ENCODE peak calls at places on chromosome 4, in eight cellular contexts. V, S, K, U, L, W, N and T are unnamed samples.

GRCh38 chr4:84804126-84804525 is 162.4 kb downstream of the WDFY3 start:
- DNase-seq in V (no peak), S (no peak), K (peak; percentile 63), U (no peak), L (no peak), W (no peak), N (no peak), T (no peak)

GRCh38 chr4:100935090-100935489 is 412.2 kb downstream of the PPP3CA start:
- DNase-seq in V (peak; percentile 21), S (no peak), K (peak; percentile 19), U (no peak), L (no peak), W (peak; percentile 35), N (peak; percentile 9), T (no peak)

GRCh38 chr4:102501635-102502382 is 650 bp downstream of the NFKB1 start:
- DNase-seq in V (peak; percentile 78), S (peak; percentile 89), K (peak; percentile 87), U (peak; percentile 55), L (peak; percentile 76), W (peak; percentile 83), N (peak; percentile 84), T (peak; percentile 73)

GRCh38 chr4:19756661-19757060 is 495.0 kb upstream of the SLIT2 start:
- DNase-seq in V (no peak), S (no peak), K (no peak), U (no peak), L (no peak), W (no peak), N (no peak), T (no peak)

GRCh38 chr4:25969374-25969773 is 55.4 kb downstream of the SMIM20 start:
- DNase-seq in V (no peak), S (no peak), K (no peak), U (no peak), L (no peak), W (no peak), N (no peak), T (no peak)

GRCh38 chr4:137583650-137584049 is 51.4 kb upstream of the PCDH18 start:
- DNase-seq in V (no peak), S (no peak), K (no peak), U (no peak), L (no peak), W (no peak), N (no peak), T (no peak)

GRCh38 chr4:134132086-134132783 is 69.4 kb downstream of the PABPC4L start:
- DNase-seq in V (no peak), S (no peak), K (no peak), U (no peak), L (no peak), W (peak; percentile 10), N (no peak), T (no peak)

GRCh38 chr4:26574563-26574962 is 9.3 kb upstream of the TBC1D19 start:
- DNase-seq in V (no peak), S (no peak), K (no peak), U (no peak), L (no peak), W (no peak), N (no peak), T (no peak)

GRCh38 chr4:15303052-15303641 is 124.7 kb upstream of the C1QTNF7 start:
- DNase-seq in V (no peak), S (no peak), K (peak; percentile 89), U (no peak), L (no peak), W (peak; percentile 55), N (no peak), T (no peak)

DNA sequence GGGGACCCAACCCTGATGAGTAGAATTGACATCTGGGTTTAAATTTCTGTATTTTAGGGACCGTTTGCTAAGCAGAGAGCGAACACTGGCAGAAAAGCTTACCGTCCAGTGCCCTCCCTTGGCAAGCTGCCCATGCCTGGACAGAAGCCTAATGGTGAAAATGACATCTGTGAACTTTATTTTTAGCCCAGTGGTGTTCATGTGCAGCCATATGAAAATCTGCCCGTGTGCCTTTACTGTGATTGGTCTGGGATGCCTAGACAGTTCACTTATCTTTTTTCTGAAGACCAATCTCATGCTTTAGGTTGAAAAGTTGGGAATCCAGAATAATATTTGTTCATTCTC is 1.1 kb downstream of the STBD1 start:
- DNase-seq in V (no peak), S (no peak), K (peak; percentile 26), U (no peak), L (peak; percentile 54), W (no peak), N (peak; percentile 68), T (no peak)
- H3K27ac ChIP-seq in V (no peak overlapping the region), S (peak overlapping the region; percentile 92), K (no peak overlapping the region), U (no peak overlapping the region), L (peak overlapping the region; percentile 92), W (peak overlapping the region; percentile 97), N (peak overlapping the region; percentile 92), T (no peak overlapping the region)

DNA sequence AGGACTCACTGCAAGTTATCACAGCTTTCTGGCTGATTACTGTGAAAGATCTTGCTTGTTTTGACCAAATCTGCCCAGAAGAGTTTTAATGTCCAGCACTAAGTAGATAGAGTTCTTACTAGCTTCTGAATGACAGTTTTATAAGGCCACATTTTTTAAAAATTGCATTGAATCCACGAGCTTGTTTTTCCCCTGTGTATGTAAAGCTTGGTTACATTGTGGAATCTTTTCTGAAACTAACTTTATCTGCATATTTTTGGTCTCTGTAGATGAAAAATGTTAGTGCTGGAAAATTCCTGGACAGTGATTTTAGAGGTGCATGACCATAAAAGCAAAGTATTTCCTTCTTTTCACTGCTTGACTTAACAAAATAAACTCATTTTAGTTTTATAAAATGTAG is 650.3 kb upstream of the FAM241A start:
- DNase-seq in V (no peak), S (no peak), K (peak; percentile 28), U (no peak), L (no peak), W (no peak), N (no peak), T (no peak)
- H3K27ac ChIP-seq in V (no peak overlapping the region), S (no peak overlapping the region), K (peak overlapping the region; percentile 45), U (no peak overlapping the region), L (no peak overlapping the region), W (no peak overlapping the region), N (no peak overlapping the region), T (no peak overlapping the region)

DNA sequence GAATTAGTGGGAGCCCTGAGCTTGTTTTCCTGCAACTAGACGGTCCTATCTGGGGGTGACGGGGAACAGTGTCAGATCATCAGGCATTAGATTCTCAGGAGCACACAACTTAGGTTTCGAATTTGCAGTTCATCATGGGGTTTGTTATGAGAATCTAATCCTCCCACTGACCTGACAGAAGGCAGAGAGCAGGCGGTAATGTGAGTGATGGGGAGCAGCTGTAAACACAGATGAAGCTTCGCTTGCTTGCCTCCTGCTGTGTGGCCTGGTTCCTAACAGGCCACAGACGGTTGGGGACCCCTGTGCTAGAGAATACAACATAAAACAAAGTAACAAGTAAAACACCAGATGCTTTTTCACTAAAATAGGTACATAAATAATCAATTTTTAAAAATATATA is 86.2 kb upstream of the BLTP1 start:
- DNase-seq in V (no peak), S (no peak), K (no peak), U (no peak), L (no peak), W (no peak), N (no peak), T (no peak)
- H3K27ac ChIP-seq in V (no peak overlapping the region), S (no peak overlapping the region), K (no peak overlapping the region), U (no peak overlapping the region), L (no peak overlapping the region), W (no peak overlapping the region), N (no peak overlapping the region), T (no peak overlapping the region)

GRCh38 chr4:13612569-13612968 is 15.0 kb downstream of the BOD1L1 start:
- DNase-seq in V (no peak), S (no peak), K (no peak), U (no peak), L (no peak), W (no peak), N (no peak), T (no peak)

GRCh38 chr4:13615162-13615561 is 12.4 kb downstream of the BOD1L1 start:
- DNase-seq in V (peak; percentile 64), S (no peak), K (no peak), U (no peak), L (no peak), W (no peak), N (no peak), T (no peak)

GRCh38 chr4:13616597-13616996 is 10.9 kb downstream of the BOD1L1 start:
- DNase-seq in V (no peak), S (no peak), K (no peak), U (no peak), L (no peak), W (no peak), N (no peak), T (no peak)

GRCh38 chr4:13618212-13618806 is 9.2 kb downstream of the BOD1L1 start:
- DNase-seq in V (no peak), S (no peak), K (no peak), U (no peak), L (no peak), W (no peak), N (no peak), T (no peak)

GRCh38 chr4:13617801-13618200 is 9.7 kb downstream of the BOD1L1 start:
- DNase-seq in V (no peak), S (no peak), K (no peak), U (no peak), L (no peak), W (no peak), N (no peak), T (no peak)
- H3K27ac ChIP-seq in V (no peak overlapping the region), S (no peak overlapping the region), K (no peak overlapping the region), U (no peak overlapping the region), L (no peak overlapping the region), W (no peak overlapping the region), N (no peak overlapping the region), T (no peak overlapping the region)

GRCh38 chr4:139311909-139312308 is 9.6 kb upstream of the NDUFC1 start:
- DNase-seq in V (no peak), S (no peak), K (no peak), U (no peak), L (no peak), W (no peak), N (no peak), T (no peak)
- H3K27ac ChIP-seq in V (peak overlapping the region; percentile 79), S (no peak overlapping the region), K (no peak overlapping the region), U (no peak overlapping the region), L (no peak overlapping the region), W (no peak overlapping the region), N (no peak overlapping the region), T (no peak overlapping the region)